ENCODE peak calls at places on chromosomes 12 and 14, in four cellular contexts. H, C, R and D are unnamed samples.
A peak's percentile ranks its signal among the peaks of the same experiment; 100 is the strongest.

GRCh38 chr12:118360785-118361404 is 11.8 kb downstream of the TAOK3 start:
- DNase-seq in C (no peak), R (no peak), H (no peak), D (no peak)

GRCh38 chr14:68124885-68125731 is 305.5 kb downstream of the RAD51B start:
- DNase-seq in H (no peak), C (no peak), R (no peak), D (no peak)

GRCh38 chr12:94202245-94203180 is 54.1 kb downstream of the PLXNC1 start:
- DNase-seq in H (no peak), R (no peak), C (no peak), D (no peak)

GRCh38 chr12:95605875-95606274 is 54.6 kb upstream of the USP44 start:
- DNase-seq in C (no peak), H (no peak), R (no peak), D (no peak)

GRCh38 chr14:20626274-20626673 is 15.2 kb downstream of the OR6S1 start:
- DNase-seq in C (no peak), H (no peak), R (no peak), D (no peak)

GRCh38 chr12:18681818-18682217 is 56.0 kb downstream of the PLCZ1 start:
- DNase-seq in R (no peak), H (no peak), C (no peak), D (no peak)

GRCh38 chr12:1262008-1262407 is 271.0 kb downstream of the ERC1 start:
- DNase-seq in C (no peak), R (no peak), H (no peak), D (no peak)

GRCh38 chr12:42590324-42590934 is 883 bp upstream of the PRICKLE1 start:
- DNase-seq in R (no peak), H (peak; percentile 46), C (peak; percentile 16), D (no peak)

GRCh38 chr12:122726056-122726558 is 4.5 kb downstream of the HCAR1 start:
- DNase-seq in C (no peak), H (peak; percentile 72), R (peak; percentile 46), D (no peak)

GRCh38 chr14:73277376-73277775 is 40.1 kb downstream of the PAPLN start:
- DNase-seq in H (no peak), C (no peak), R (no peak), D (no peak)

GRCh38 chr14:22423958-22424357 is 165.1 kb downstream of the DAD1 start:
- DNase-seq in C (no peak), R (no peak), H (no peak), D (no peak)

GRCh38 chr12:123141615-123142517 is 9.0 kb downstream of the PITPNM2 start:
- DNase-seq in H (peak; percentile 60), C (peak; percentile 86), R (peak; percentile 64), D (no peak)

GRCh38 chr14:39977198-39977597 is 545.0 kb upstream of the FBXO33 start:
- DNase-seq in R (no peak), H (no peak), C (no peak), D (no peak)

GRCh38 chr12:115440438-115440837 is 756.5 kb upstream of the TBX3 start:
- DNase-seq in C (no peak), R (peak; percentile 42), H (no peak), D (no peak)

GRCh38 chr12:7154901-7155470 is 24.8 kb downstream of the CLSTN3 start:
- DNase-seq in R (no peak), H (no peak), C (no peak), D (no peak)

GRCh38 chr12:65879878-65880277 is 55.6 kb downstream of the HMGA2 start:
- DNase-seq in R (no peak), H (no peak), C (no peak), D (no peak)

DNA sequence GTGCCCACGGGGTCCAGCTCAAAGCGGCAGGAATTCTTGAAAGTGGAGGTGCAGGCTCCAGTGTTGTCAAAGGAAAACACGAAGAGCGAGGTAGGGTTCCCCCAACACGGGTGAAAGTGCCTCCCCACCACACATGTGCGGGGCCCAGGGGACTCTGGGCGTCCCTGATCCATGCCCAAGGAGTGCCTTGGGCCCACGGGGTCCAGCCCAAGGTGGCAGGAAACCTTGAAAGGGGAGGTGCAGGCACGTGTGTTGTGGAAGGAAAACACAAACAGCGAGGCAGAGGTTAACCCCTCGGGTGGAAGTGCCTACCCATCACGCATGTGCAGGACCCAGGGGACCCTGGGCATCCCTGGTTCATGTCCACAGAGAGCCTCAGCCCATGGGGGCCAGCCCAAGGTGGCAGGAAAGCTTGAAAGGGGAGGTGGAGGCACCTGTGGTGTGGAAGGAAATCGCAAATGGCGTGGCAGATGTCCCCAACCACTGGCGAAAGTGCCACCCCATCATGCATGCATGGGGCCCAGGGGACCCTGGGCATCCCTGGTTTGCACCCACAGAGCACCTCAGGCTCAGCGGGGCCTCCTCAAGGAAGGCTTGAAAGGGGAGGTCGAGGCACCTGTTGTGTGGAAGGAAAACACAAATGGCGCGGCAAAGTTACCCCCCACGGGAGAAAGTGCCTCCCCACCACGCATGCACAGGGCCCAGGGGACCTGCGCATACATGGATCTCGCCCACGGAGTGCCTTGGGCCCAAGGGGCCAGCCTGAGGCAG is 584.6 kb downstream of the ALG10 start:
- DNase-seq in H (no peak), R (no peak), C (no peak), D (peak; percentile 56)
- H3K9me3 ChIP-seq in H (peaks cover 49% of the 10 kb centered on the region), R (peaks cover 85% of the 10 kb centered on the region), C (peaks cover 80% of the 10 kb centered on the region), D (peaks cover 95% of the 10 kb centered on the region)

GRCh38 chr14:103542545-103543088 is 13.6 kb downstream of the TRMT61A start:
- DNase-seq in R (peak; percentile 54), H (no peak), C (no peak), D (peak; percentile 68)
- H3K4me1 ChIP-seq in R (peaks cover 89% of the 10 kb centered on the region), H (peaks cover 6% of the 10 kb centered on the region), C (peaks cover 59% of the 10 kb centered on the region), D (peaks cover 7% of the 10 kb centered on the region)

DNA sequence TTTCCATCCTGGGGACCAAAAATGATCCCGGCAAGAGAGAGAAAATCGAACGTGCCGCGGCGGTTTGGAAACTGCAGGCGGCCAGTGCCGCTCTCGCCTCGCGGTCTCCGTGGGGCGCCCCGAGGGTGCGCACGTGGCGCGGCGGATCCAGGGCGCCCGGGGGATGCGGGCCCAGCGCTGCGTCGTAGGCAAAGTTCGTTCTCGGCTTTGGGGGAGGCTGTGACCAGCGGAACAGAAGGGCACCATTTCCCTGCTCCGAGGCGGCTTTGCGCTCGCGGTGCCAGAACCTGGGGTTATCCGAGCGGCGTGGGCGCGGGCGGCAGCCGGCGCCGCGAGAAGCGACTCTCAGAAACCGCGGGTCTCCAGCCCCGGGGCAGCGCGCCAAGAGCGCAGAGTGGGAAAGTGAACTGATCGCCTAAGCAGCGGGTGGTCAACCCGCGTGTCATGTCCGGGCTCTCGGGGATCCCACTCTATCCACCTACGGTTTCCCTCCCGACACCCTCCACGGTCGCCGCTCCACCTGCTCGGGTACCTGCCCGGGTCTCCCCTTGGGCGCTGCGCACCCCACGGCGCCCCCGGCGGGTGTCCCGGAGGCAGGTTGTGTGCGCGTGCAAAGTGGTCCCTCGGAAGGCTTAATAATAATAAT is 1.1 kb downstream of the ESRRB start:
- DNase-seq in H (no peak), C (no peak), R (no peak), D (no peak)
- H3K4me3 ChIP-seq in H (no peak overlapping the region), C (no peak overlapping the region), R (peak overlapping the region; percentile 37), D (peak overlapping the region; percentile 59)

DNA sequence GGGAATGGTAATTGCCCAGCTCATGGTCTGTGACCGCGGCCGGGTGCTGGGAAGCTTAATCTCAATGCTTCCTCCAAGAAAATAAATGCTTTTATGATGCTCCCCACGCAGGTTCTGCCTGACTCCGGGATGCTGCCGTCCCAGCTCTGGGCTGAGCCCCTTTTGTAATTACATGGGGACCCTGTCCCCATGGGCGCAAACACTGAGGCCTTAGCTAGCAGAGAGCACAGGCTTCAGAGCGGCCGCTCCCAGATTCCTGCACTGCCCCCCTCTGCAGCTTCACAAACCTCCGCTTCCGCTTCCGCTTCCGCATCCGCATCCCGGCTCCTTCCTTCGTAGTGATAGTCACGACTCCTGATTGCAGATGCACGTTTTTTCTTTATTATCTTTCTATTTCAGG is 129.5 kb downstream of the KIF26A start:
- DNase-seq in H (no peak), R (peak; percentile 15), C (no peak), D (peak; percentile 75)
- H3K9me3 ChIP-seq in H (no peaks in the 10 kb centered on the region), R (no peaks in the 10 kb centered on the region), C (no peaks in the 10 kb centered on the region), D (no peaks in the 10 kb centered on the region)